ENCODE peak calls at places on chromosomes 13 and 19, in nine cellular contexts. Y is heart left ventricle, V is spleen, U is H1, M is IMR-90, B is thyroid gland, E is H54, W is transverse colon, J is upper lobe of left lung. H is an unnamed sample.

GRCh38 chr19:12774588-12775555 is at the start of gene HOOK2:
- DNase-seq in Y (no peak), V (peak; percentile 93), U (peak; percentile 93), M (no peak), B (peak; percentile 100), E (no peak), W (peak; percentile 97), J (peak; percentile 99), H (peak; percentile 56)

GRCh38 chr13:99828114-99828513 is 143.5 kb downstream of the ZIC5 start:
- DNase-seq in Y (no peak), V (no peak), U (no peak), M (no peak), B (no peak), E (no peak), W (no peak), J (no peak), H (no peak)

GRCh38 chr19:33398361-33399060 is 25.0 kb downstream of the CEBPG start:
- DNase-seq in Y (no peak), V (peak; percentile 64), U (no peak), M (no peak), B (peak; percentile 2), E (no peak), W (no peak), J (no peak), H (no peak)

GRCh38 chr13:109272595-109273325 is 513.6 kb downstream of the IRS2 start:
- DNase-seq in Y (no peak), V (no peak), U (no peak), M (peak; percentile 29), B (no peak), E (no peak), W (no peak), J (no peak), H (no peak)

GRCh38 chr13:36552334-36552733 is 120.0 kb downstream of the CCNA1 start:
- DNase-seq in Y (no peak), V (no peak), U (no peak), M (no peak), B (no peak), E (no peak), W (no peak), J (no peak), H (no peak)

GRCh38 chr13:106756446-106756845 is 188.5 kb upstream of the ARGLU1 start:
- DNase-seq in Y (peak; percentile 28), V (no peak), U (no peak), M (no peak), B (no peak), E (no peak), W (no peak), J (no peak), H (no peak)

GRCh38 chr19:2315818-2316353 is 7.9 kb upstream of the LINGO3 start:
- DNase-seq in Y (peak; percentile 77), V (peak; percentile 93), U (peak; percentile 86), M (peak; percentile 56), B (peak; percentile 49), E (peak; percentile 65), W (peak; percentile 71), J (peak; percentile 82), H (peak; percentile 48)

GRCh38 chr19:54481326-54481930 is 8.3 kb upstream of the CDC42EP5 start:
- DNase-seq in Y (peak; percentile 33), V (no peak), U (peak; percentile 82), M (peak; percentile 33), B (no peak), E (no peak), W (no peak), J (no peak), H (peak; percentile 65)

GRCh38 chr19:18021121-18021755 is 13.3 kb downstream of the ARRDC2 start:
- DNase-seq in Y (peak; percentile 89), V (peak; percentile 91), U (no peak), M (peak; percentile 88), B (peak; percentile 67), E (peak; percentile 82), W (peak; percentile 78), J (peak; percentile 88), H (peak; percentile 86)

GRCh38 chr19:38486731-38487336 is 53.3 kb downstream of the RYR1 start:
- DNase-seq in Y (no peak), V (no peak), U (no peak), M (no peak), B (no peak), E (no peak), W (no peak), J (no peak), H (no peak)

GRCh38 chr19:18895038-18895827 is 725 bp downstream of the CERS1 start:
- DNase-seq in Y (peak; percentile 48), V (peak; percentile 75), U (peak; percentile 80), M (no peak), B (peak; percentile 63), E (no peak), W (peak; percentile 31), J (peak; percentile 41), H (peak; percentile 55)

GRCh38 chr19:45781282-45782161 is 768 bp downstream of the DMPK start:
- DNase-seq in Y (no peak), V (no peak), U (no peak), M (no peak), B (peak; percentile 37), E (peak; percentile 81), W (peak; percentile 50), J (peak; percentile 48), H (no peak)

GRCh38 chr13:38543561-38543960 is 143.3 kb upstream of the FREM2 start:
- DNase-seq in Y (no peak), V (no peak), U (no peak), M (no peak), B (no peak), E (no peak), W (no peak), J (no peak), H (no peak)

GRCh38 chr19:704447-704741 is 4.3 kb upstream of the PALM start:
- DNase-seq in Y (no peak), V (no peak), U (no peak), M (no peak), B (peak; percentile 94), E (no peak), W (no peak), J (no peak), H (no peak)

GRCh38 chr13:93225610-93226009 is 997 bp upstream of the GPC6 start:
- DNase-seq in Y (no peak), V (no peak), U (no peak), M (no peak), B (no peak), E (no peak), W (no peak), J (no peak), H (no peak)

GRCh38 chr19:9823816-9824215 is 3.9 kb upstream of the UBL5 start:
- DNase-seq in Y (no peak), V (no peak), U (no peak), M (no peak), B (no peak), E (no peak), W (no peak), J (no peak), H (no peak)

GRCh38 chr19:2986951-2987491 is 9.7 kb downstream of the TLE6 start:
- DNase-seq in Y (no peak), V (no peak), U (peak; percentile 67), M (no peak), B (peak; percentile 63), E (no peak), W (no peak), J (no peak), H (no peak)

GRCh38 chr19:14434543-14435319 is 1.6 kb downstream of the PKN1 start:
- DNase-seq in Y (peak; percentile 73), V (peak; percentile 86), U (no peak), M (peak; percentile 72), B (peak; percentile 36), E (peak; percentile 79), W (peak; percentile 59), J (peak; percentile 78), H (peak; percentile 28)

GRCh38 chr19:17797397-17798201 is 2.7 kb downstream of the B3GNT3 start:
- DNase-seq in Y (no peak), V (no peak), U (no peak), M (no peak), B (no peak), E (peak; percentile 89), W (peak; percentile 89), J (no peak), H (no peak)

GRCh38 chr13:98576963-98577822 is at the start of gene STK24:
- DNase-seq in Y (peak; percentile 85), V (peak; percentile 94), U (peak; percentile 75), M (peak; percentile 74), B (peak; percentile 68), E (peak; percentile 73), W (peak; percentile 78), J (peak; percentile 73), H (peak; percentile 91)
- TF ChIP-seq POLR2A in Y (no peak), V (no peak), U (peak; percentile 70), M (peak; percentile 77), B (no peak), E (peak; percentile 94), W (peak; percentile 60), J (no peak), H (peak; percentile 34)

DNA sequence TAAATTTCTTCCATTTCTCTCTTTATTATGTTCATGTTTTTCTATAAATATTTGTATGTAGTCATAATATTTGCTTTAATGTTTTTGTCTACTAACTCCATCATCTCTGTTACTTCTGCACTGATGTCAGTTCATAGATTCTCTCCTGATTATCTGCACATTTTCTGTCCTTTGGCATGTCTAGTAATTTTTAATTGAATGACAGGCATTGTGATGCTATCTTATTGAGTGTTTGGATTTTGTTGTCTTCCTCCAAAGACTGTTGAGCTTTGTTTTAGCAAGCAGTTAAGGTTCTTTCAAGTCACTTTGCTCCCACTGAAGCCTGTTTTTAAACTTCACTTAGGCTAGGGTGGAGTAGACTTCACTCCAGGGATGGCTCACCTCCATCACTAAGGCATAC is 276.8 kb downstream of the DLEU7 start:
- DNase-seq in Y (no peak), V (no peak), U (no peak), M (no peak), B (no peak), E (no peak), W (no peak), J (no peak), H (no peak)
- TF ChIP-seq POLR2A in Y (no peak), V (no peak), U (no peak), M (no peak), B (no peak), E (no peak), W (no peak), J (no peak), H (no peak)

GRCh38 chr13:53341144-53341510 is 312.5 kb downstream of the OLFM4 start:
- DNase-seq in Y (no peak), V (no peak), U (no peak), M (no peak), B (no peak), E (no peak), W (no peak), J (no peak), H (no peak)
- TF ChIP-seq POLR2A in Y (no peak), V (no peak), U (no peak), M (no peak), B (no peak), E (no peak), W (no peak), J (no peak), H (no peak)

GRCh38 chr19:58500242-58500641 is 11.6 kb downstream of the SLC27A5 start:
- DNase-seq in Y (no peak), V (no peak), U (no peak), M (no peak), B (no peak), E (no peak), W (no peak), J (no peak), H (no peak)

GRCh38 chr19:58498316-58499020 is 13.3 kb downstream of the SLC27A5 start:
- DNase-seq in Y (no peak), V (peak; percentile 80), U (no peak), M (no peak), B (peak; percentile 31), E (no peak), W (no peak), J (no peak), H (no peak)

GRCh38 chr19:58497634-58498170 is 14.1 kb downstream of the SLC27A5 start:
- DNase-seq in Y (no peak), V (no peak), U (no peak), M (no peak), B (no peak), E (no peak), W (no peak), J (no peak), H (no peak)

GRCh38 chr19:58499021-58499927 is 12.5 kb downstream of the SLC27A5 start:
- DNase-seq in Y (peak; percentile 100), V (peak; percentile 98), U (peak; percentile 99), M (peak; percentile 98), B (peak; percentile 100), E (peak; percentile 84), W (peak; percentile 99), J (peak; percentile 100), H (peak; percentile 100)
- TF ChIP-seq POLR2A in Y (peak; percentile 65), V (no peak), U (no peak), M (peak; percentile 48), B (no peak), E (peak; percentile 74), W (peak; percentile 29), J (no peak), H (peak; percentile 65)